ENCODE peak calls at places on chromosome 21, in five cellular contexts. S is spleen, B is A549, E is fibroblast of the aortic adventitia, C is H7. F is an unnamed sample.

GRCh38 chr21:29365636-29366305 is 67.0 kb downstream of the BACH1 start:
- DNase-seq in S (no peak), B (no peak), E (no peak), C (no peak), F (no peak)

GRCh38 chr21:36754241-36754881 is 55.4 kb downstream of the SIM2 start:
- DNase-seq in S (no peak), B (no peak), E (no peak), C (no peak), F (no peak)

GRCh38 chr21:25895565-25896205 is 160.9 kb downstream of the GABPA start:
- DNase-seq in S (no peak), B (no peak), E (peak; percentile 54), C (no peak), F (no peak)

GRCh38 chr21:34932233-34932632 is 116.9 kb downstream of the RUNX1 start:
- DNase-seq in S (no peak), B (no peak), E (no peak), C (no peak), F (no peak)

GRCh38 chr21:26587621-26588260 is 14.7 kb upstream of the CYYR1 start:
- DNase-seq in S (no peak), B (peak; percentile 46), E (peak; percentile 90), C (no peak), F (no peak)

GRCh38 chr21:43869486-43870325 is 4.7 kb downstream of the AGPAT3 start:
- DNase-seq in S (peak; percentile 54), B (no peak), E (no peak), C (peak; percentile 46), F (no peak)

GRCh38 chr21:33257404-33257803 is 8.8 kb upstream of the IL10RB start:
- DNase-seq in S (no peak), B (no peak), E (no peak), C (no peak), F (no peak)

GRCh38 chr21:21324297-21324696 is 326.1 kb downstream of the NCAM2 start:
- DNase-seq in S (no peak), B (no peak), E (no peak), C (peak; percentile 1), F (no peak)

GRCh38 chr21:35940074-35940927 is 120.0 kb downstream of the SETD4 start:
- DNase-seq in S (no peak), B (peak; percentile 61), E (peak; percentile 89), C (peak; percentile 27), F (peak; percentile 36)

GRCh38 chr21:15401331-15401730 is 328.5 kb upstream of the USP25 start:
- DNase-seq in S (no peak), B (no peak), E (peak; percentile 34), C (no peak), F (no peak)
- H3K4me3 ChIP-seq in S (no peak overlapping the region), B (no peak overlapping the region), E (no peak overlapping the region), C (no peak overlapping the region), F (no peak overlapping the region)

DNA sequence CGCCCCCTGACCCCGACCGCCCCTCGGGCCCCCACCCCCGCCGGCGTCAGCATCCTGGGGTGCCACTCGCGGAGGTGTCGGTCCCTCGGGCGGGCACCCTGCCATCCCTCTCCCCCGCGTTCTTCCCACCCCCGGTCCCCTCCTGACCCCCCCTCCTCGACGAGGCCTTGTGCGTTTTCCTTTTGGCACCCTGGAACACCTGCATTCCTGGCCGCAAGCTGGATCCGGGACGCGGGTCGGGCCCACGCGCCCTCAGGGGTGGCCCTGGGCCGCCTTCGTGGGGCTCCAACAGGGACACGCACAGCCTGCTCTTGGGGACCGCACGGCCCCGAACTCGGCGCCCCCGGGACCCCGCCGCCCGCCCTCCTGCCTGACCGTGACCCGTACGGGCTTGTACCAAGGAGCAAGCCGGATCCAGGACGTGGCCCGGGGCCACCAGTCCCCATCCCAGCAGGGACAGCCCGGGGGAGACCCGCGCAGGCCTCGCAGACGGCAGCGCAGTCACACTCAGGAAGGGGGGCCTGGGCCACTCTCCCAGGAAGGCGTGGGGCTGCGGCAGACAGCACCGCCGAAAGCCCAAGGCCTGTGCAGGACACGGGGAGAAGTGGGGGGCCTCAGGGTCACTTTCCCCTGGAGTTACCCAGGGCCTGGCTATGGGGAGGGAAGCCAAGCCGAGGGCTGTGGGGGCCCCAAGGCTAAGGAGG is 579 bp upstream of the SLC19A1 start:
- DNase-seq in S (peak; percentile 91), B (no peak), E (no peak), C (peak; percentile 87), F (peak; percentile 24)
- H3K4me3 ChIP-seq in S (peak overlapping the region; percentile 50), B (peak overlapping the region; percentile 71), E (peak overlapping the region; percentile 69), C (peak overlapping the region; percentile 53), F (peak overlapping the region; percentile 87)

DNA sequence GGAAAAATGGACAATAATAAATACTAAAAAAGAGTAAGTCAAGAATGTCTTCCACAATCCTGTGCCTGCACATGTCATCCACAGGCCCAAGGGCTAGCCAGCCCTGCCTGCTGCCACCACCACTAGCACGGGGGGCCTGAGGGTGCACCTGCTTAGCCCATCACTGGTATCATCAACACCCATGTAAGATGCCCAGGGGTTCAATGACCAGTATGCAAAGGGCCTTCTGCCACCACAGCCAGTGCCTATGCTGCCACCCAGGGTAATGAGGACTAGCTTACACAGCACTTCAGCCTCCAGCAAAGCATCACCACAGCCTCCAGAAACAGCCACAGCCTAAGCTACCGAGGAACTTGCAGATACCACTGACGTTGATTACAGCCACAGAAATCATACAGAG is 46.3 kb downstream of the POFUT2 start:
- DNase-seq in S (peak; percentile 21), B (no peak), E (no peak), C (peak; percentile 7), F (no peak)
- H3K4me3 ChIP-seq in S (no peak overlapping the region), B (no peak overlapping the region), E (no peak overlapping the region), C (no peak overlapping the region), F (no peak overlapping the region)

GRCh38 chr21:42685036-42685435 is 31.6 kb downstream of the PDE9A start:
- DNase-seq in S (no peak), B (no peak), E (no peak), C (peak; percentile 68), F (peak; percentile 66)
- H3K4me3 ChIP-seq in S (no peak overlapping the region), B (no peak overlapping the region), E (no peak overlapping the region), C (no peak overlapping the region), F (no peak overlapping the region)

GRCh38 chr21:15059397-15059796 is 5.4 kb downstream of the NRIP1 start:
- DNase-seq in S (no peak), B (no peak), E (no peak), C (no peak), F (no peak)
- H3K4me3 ChIP-seq in S (no peak overlapping the region), B (peak overlapping the region; percentile 30), E (no peak overlapping the region), C (no peak overlapping the region), F (no peak overlapping the region)

F was measured in upper lobe of left lung.